ENCODE peak calls at places on chromosomes 6 and 20, in four cellular contexts. U is NCI-H1092, B is RPMI7951, D is dermis microvascular lymphatic vessel endothelial cell. X is an unnamed sample.

GRCh38 chr6:47221565-47221964 is 88.1 kb downstream of the TNFRSF21 start:
- DNase-seq in D (no peak), B (no peak), U (no peak), X (no peak)

GRCh38 chr6:37456126-37456525 is 23.1 kb downstream of the CMTR1 start:
- DNase-seq in D (no peak), U (no peak), B (peak), X (no peak)

GRCh38 chr6:47094351-47094925 is 52.3 kb upstream of the ADGRF1 start:
- DNase-seq in D (peak), U (no peak), B (peak), X (peak)

GRCh38 chr20:53040678-53041674 is 68.8 kb downstream of the TSHZ2 start:
- DNase-seq in D (peak), B (no peak), U (peak), X (no peak)

GRCh38 chr6:2958331-2958711 is 13.0 kb downstream of the SERPINB6 start:
- DNase-seq in D (no peak), B (no peak), U (no peak), X (no peak)

GRCh38 chr6:96433950-96434349 is 87.7 kb upstream of the UFL1 start:
- DNase-seq in D (no peak), B (no peak), U (no peak), X (no peak)

GRCh38 chr20:45067558-45067957 is 33.4 kb downstream of the KCNS1 start:
- DNase-seq in B (no peak), D (no peak), U (no peak), X (no peak)

GRCh38 chr6:137589067-137589848 is 95.1 kb upstream of the OLIG3 start:
- DNase-seq in B (peak), U (peak), D (peak), X (peak)

GRCh38 chr6:131636880-131637792 is at the start of gene ENPP3:
- DNase-seq in D (no peak), U (no peak), B (no peak), X (no peak)

GRCh38 chr6:99195986-99196655 is 153.4 kb downstream of the FAXC start:
- DNase-seq in U (no peak), B (no peak), D (no peak), X (no peak)

X was measured in endothelial cell of umbilical vein.